ENCODE peak calls at places on chromosomes 2 and 18, in eight cellular contexts. K is progenitor cell of endocrine pancreas; I is NCI-H345; T is dermis blood vessel endothelial cell; A is SW480; V is mammary epithelial cell; Q is fibroblast of pulmonary artery; P is activated CD4-positive, alpha-beta T cell treated with anti-CD3 and anti-CD28 coated beads, Interleukin-2, amount 50 U/mL, for 1 hour. U is an unnamed sample.

GRCh38 chr2:8472545-8473361 is 209.1 kb upstream of the ID2 start:
- DNase-seq in K (no peak), T (no peak), V (no peak), I (no peak), Q (no peak), A (no peak), P (no peak), U (no peak)

GRCh38 chr2:217482343-217482742 is 520.5 kb downstream of the TNS1 start:
- DNase-seq in Q (no peak), P (no peak), A (no peak), T (no peak), K (no peak), I (no peak), V (no peak), U (no peak)

GRCh38 chr2:159201321-159202063 is 85.0 kb downstream of the WDSUB1 start:
- DNase-seq in Q (no peak), V (no peak), I (no peak), A (no peak), P (peak), T (peak), K (no peak), U (no peak)

GRCh38 chr2:18132697-18133096 is 254.2 kb downstream of the KCNS3 start:
- DNase-seq in I (no peak), A (peak), P (no peak), T (no peak), K (no peak), V (peak), Q (peak), U (no peak)

GRCh38 chr18:3624818-3625716 is 175.1 kb downstream of the TGIF1 start:
- DNase-seq in K (no peak), T (peak), V (peak), Q (peak), P (peak), A (peak), I (no peak), U (peak)

GRCh38 chr2:24919100-24919976 is 699 bp downstream of the ADCY3 start:
- DNase-seq in T (peak), V (peak), K (no peak), A (peak), I (peak), Q (no peak), P (peak), U (peak)

GRCh38 chr18:68733693-68734092 is 18.8 kb upstream of the TMX3 start:
- DNase-seq in I (no peak), Q (no peak), V (no peak), T (no peak), A (peak), K (no peak), P (no peak), U (no peak)

GRCh38 chr2:190961918-190962487 is 52.0 kb downstream of the STAT1 start:
- DNase-seq in I (no peak), P (no peak), Q (peak), A (no peak), V (no peak), K (no peak), T (no peak), U (no peak)

GRCh38 chr2:12303181-12304030 is 413.3 kb upstream of the TRIB2 start:
- DNase-seq in A (peak), Q (peak), K (no peak), T (no peak), V (no peak), P (peak), I (peak), U (no peak)

GRCh38 chr2:239820836-239821693 is 204.1 kb downstream of the NDUFA10 start:
- DNase-seq in Q (no peak), P (no peak), A (no peak), T (no peak), V (no peak), I (no peak), K (peak), U (peak)

GRCh38 chr2:238653436-238654109 is 194.3 kb upstream of the TWIST2 start:
- DNase-seq in K (no peak), V (no peak), A (no peak), I (no peak), T (no peak), P (no peak), Q (no peak), U (no peak)

GRCh38 chr18:421236-422155 is 79.0 kb downstream of the COLEC12 start:
- DNase-seq in T (peak), A (peak), V (no peak), I (no peak), Q (no peak), P (no peak), K (no peak), U (no peak)

U was measured in uterus.